ENCODE peak calls at places on chromosomes 11 and 22, in seven cellular contexts. P is neuronal stem cell, X is IMR-90, A is H9, L is mesenchymal stem cell, U is trophoblast cell, S is H1. V is an unnamed sample.

GRCh38 chr11:37320921-37321320 is 722.9 kb upstream of the RAG2 start:
- DNase-seq in S (no peak), P (no peak), U (peak), L (no peak), X (no peak), A (no peak), V (no peak)

GRCh38 chr11:37468344-37468743 is 870.3 kb upstream of the RAG2 start:
- DNase-seq in U (no peak), P (no peak), S (no peak), L (no peak), A (no peak), X (no peak), V (peak)

GRCh38 chr11:119315139-119316016 is 1.6 kb downstream of the MCAM start:
- DNase-seq in U (peak), A (peak), P (no peak), X (no peak), L (peak), S (no peak), V (peak)

GRCh38 chr22:48717076-48717810 is 1110.4 kb downstream of the BRD1 start:
- DNase-seq in X (no peak), S (no peak), U (peak), L (no peak), A (no peak), P (no peak), V (peak)

GRCh38 chr11:30487200-30487898 is 98.8 kb downstream of the MPPED2 start:
- DNase-seq in L (peak), X (peak), A (no peak), U (peak), P (no peak), S (no peak), V (no peak)

GRCh38 chr22:50278461-50278860 is 8.3 kb upstream of the MAPK11 start:
- DNase-seq in X (no peak), U (peak), L (no peak), P (no peak), S (no peak), A (no peak), V (no peak)

GRCh38 chr11:60781286-60782044 is 3.7 kb upstream of the MS4A10 start:
- DNase-seq in P (no peak), X (no peak), L (no peak), A (no peak), U (no peak), S (no peak), V (no peak)

GRCh38 chr11:61126266-61126665 is 24.0 kb downstream of the CD5 start:
- DNase-seq in S (no peak), U (no peak), P (no peak), A (no peak), X (no peak), L (no peak), V (no peak)

GRCh38 chr22:40053460-40053859 is 58.7 kb downstream of the FAM83F start:
- DNase-seq in L (no peak), A (no peak), P (no peak), X (no peak), S (no peak), U (peak), V (no peak)

GRCh38 chr11:86171627-86172026 is 72.9 kb upstream of the EED start:
- DNase-seq in U (no peak), S (no peak), A (no peak), L (no peak), X (no peak), P (no peak), V (no peak)

GRCh38 chr11:135004495-135004894 is 592.5 kb upstream of the B3GAT1 start:
- DNase-seq in S (no peak), A (no peak), L (no peak), X (no peak), U (no peak), P (no peak), V (no peak)

GRCh38 chr11:86608251-86608799 is 64.1 kb downstream of the ME3 start:
- DNase-seq in S (no peak), U (peak), X (peak), P (no peak), L (peak), A (peak), V (peak)

GRCh38 chr11:105862736-105863367 is 159.2 kb downstream of the MSANTD4 start:
- DNase-seq in P (peak), U (peak), L (peak), S (no peak), X (peak), A (no peak), V (peak)

GRCh38 chr11:100080401-100080800 is 606.7 kb upstream of the ARHGAP42 start:
- DNase-seq in X (no peak), S (no peak), U (no peak), L (no peak), P (peak), A (no peak), V (peak)

GRCh38 chr22:49107561-49107960 is 720.1 kb downstream of the BRD1 start:
- DNase-seq in P (no peak), S (no peak), A (no peak), L (no peak), X (no peak), U (no peak), V (no peak)

GRCh38 chr11:30603357-30603756 is 17.2 kb upstream of the MPPED2 start:
- DNase-seq in L (no peak), X (no peak), P (no peak), U (no peak), S (no peak), A (no peak), V (no peak)

GRCh38 chr11:85948884-85949283 is 93.7 kb downstream of the CCDC83 start:
- DNase-seq in S (no peak), U (peak), P (no peak), X (peak), A (no peak), L (no peak), V (no peak)

GRCh38 chr11:43116071-43116470 is 195.7 kb upstream of the API5 start:
- DNase-seq in L (no peak), P (no peak), U (no peak), A (no peak), X (no peak), S (no peak), V (no peak)

DNA sequence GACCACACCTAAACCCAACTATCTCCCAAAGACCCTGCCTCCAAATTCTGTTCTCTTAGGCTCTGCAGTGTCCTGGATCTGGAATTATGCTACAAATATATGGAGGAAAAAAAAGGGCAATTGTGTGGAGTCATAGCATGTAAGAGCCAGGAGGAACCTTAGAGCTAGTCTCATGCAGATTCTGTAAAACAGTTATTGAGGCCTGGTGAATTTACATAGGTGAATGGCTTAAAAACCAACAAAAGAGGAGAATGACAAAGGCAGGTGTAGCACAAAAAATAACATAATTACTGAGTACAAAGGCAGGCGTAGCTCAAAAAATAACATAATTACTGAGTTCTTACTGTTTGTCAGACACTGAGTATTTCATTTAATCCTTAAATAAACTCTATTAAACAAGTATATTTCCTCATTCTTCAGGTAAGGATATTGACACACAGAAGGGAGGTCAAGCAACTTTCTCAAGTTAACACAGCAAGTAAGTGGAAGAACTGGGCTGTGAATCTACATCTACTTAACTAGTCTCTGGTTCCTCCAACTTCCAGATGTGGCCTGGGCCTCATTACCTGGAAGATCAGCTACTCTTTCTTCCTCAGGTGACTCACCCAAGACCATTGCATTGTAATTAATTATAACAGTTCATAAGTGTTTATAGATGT is 938.9 kb upstream of the TENM4 start:
- DNase-seq in L (no peak), X (no peak), A (no peak), P (no peak), S (no peak), U (no peak), V (no peak)
- H4K8ac ChIP-seq in L (no peak), X (no peak), A (no peak), P (no peak), S (no peak), U (no peak), V (peak)

DNA sequence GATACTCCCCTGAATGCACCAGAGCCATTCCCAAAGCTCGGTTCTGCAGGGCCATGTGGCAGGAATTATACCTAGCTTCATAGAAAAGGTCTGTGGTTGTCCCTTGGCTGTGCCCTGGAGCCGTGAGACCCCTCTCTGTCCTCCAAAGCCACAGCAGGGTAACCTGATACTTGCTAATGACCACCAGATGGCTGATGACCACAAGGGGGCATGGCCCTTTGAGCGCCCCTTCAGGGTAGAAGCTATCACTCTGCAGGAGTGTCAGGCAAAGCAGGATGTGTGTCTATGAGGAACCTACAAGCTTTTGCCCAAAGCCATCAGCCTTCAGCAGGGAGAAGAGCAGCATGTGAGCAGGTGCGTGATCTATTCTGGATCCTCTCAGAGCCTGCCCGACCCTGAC is 95.3 kb downstream of the NTM start:
- DNase-seq in S (peak), X (no peak), U (no peak), P (peak), A (peak), L (no peak), V (peak)
- H2BK120ac ChIP-seq in S (no peak), X (no peak), U (no peak), P (no peak), A (no peak), L (no peak), V (no peak)

GRCh38 chr11:68498903-68499883 is 38.6 kb downstream of the PPP6R3 start:
- DNase-seq in L (no peak), X (no peak), U (no peak), S (no peak), A (no peak), P (no peak), V (peak)
- H4K8ac ChIP-seq in L (no peak), X (no peak), U (no peak), S (no peak), A (no peak), P (no peak), V (no peak)

GRCh38 chr11:73058989-73059674 is 83.0 kb downstream of the FCHSD2 start:
- DNase-seq in U (no peak), X (no peak), P (no peak), L (no peak), A (no peak), S (no peak), V (no peak)

GRCh38 chr11:73053964-73054363 is 88.2 kb downstream of the FCHSD2 start:
- DNase-seq in U (no peak), L (peak), S (no peak), A (no peak), P (no peak), X (no peak), V (no peak)

GRCh38 chr11:73059915-73060314 is 82.2 kb downstream of the FCHSD2 start:
- DNase-seq in P (no peak), S (no peak), A (no peak), U (no peak), L (no peak), X (no peak), V (no peak)

GRCh38 chr11:73055655-73056354 is 86.3 kb downstream of the FCHSD2 start:
- DNase-seq in P (no peak), L (no peak), X (no peak), U (no peak), A (no peak), S (no peak), V (no peak)

DNA sequence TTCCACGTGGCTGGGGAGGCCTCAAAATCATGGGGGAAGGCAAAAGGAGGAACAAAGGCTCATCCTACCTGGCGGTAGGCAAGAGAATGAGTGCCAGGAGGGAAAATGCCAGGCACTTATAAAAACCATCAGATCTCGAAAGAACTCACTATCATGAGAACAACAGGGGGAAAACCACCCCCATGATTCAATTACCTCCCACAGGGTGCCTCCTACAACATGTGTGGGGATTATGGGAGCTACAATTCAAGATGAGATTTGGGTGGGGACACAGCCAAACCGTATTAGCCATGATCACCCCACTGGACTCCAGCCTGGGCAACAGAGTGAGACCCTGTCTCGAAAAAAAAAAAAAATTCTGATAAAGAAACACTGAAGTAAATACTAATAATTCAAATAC is 87.1 kb downstream of the FCHSD2 start:
- DNase-seq in L (no peak), U (no peak), P (no peak), X (no peak), A (no peak), S (no peak), V (no peak)
- H2BK120ac ChIP-seq in L (peak), U (no peak), P (no peak), X (no peak), A (no peak), S (no peak), V (no peak)

V was measured in mesendoderm.